ENCODE peak calls at places on chromosomes 12 and 14, in seven cellular contexts. M is K562, H is endothelial cell of umbilical vein, R is right lobe of liver, D is sigmoid colon, E is heart left ventricle, Q is IMR-90. B is an unnamed sample.
A peak's percentile ranks its signal among the peaks of the same experiment; 100 is the strongest.

GRCh38 chr12:120064054-120064940 is 52.3 kb downstream of the RAB35 start:
- DNase-seq in M (no peak), H (no peak), R (no peak), D (no peak), E (no peak), Q (no peak), B (no peak)

GRCh38 chr14:105220699-105221597 is 27.4 kb upstream of the BTBD6 start:
- DNase-seq in M (no peak), H (no peak), R (peak; percentile 54), D (no peak), E (peak; percentile 66), Q (no peak), B (no peak)

GRCh38 chr14:86662334-86662733 is 1132.4 kb downstream of the FLRT2 start:
- DNase-seq in M (no peak), H (no peak), R (no peak), D (no peak), E (no peak), Q (no peak), B (no peak)

GRCh38 chr12:109621271-109621671 is 47.7 kb downstream of the MVK start:
- DNase-seq in M (no peak), H (no peak), R (no peak), D (no peak), E (no peak), Q (no peak), B (no peak)

GRCh38 chr12:111189792-111190191 is 179.1 kb downstream of the PHETA1 start:
- DNase-seq in M (no peak), H (no peak), R (no peak), D (no peak), E (no peak), Q (no peak), B (no peak)

GRCh38 chr12:6684609-6685008 is 4.6 kb downstream of the ZNF384 start:
- DNase-seq in M (peak; percentile 69), H (peak; percentile 32), R (no peak), D (no peak), E (no peak), Q (peak; percentile 16), B (peak; percentile 40)

GRCh38 chr14:92922883-92923743 is at the start of gene CHGA:
- DNase-seq in M (peak; percentile 57), H (peak; percentile 40), R (peak; percentile 49), D (no peak), E (peak; percentile 81), Q (peak; percentile 20), B (peak; percentile 81)

GRCh38 chr14:100679707-100680438 is 46.8 kb upstream of the DLK1 start:
- DNase-seq in M (no peak), H (no peak), R (peak; percentile 60), D (peak; percentile 86), E (peak; percentile 78), Q (peak; percentile 73), B (peak; percentile 87)

GRCh38 chr12:68613209-68613904 is 2.7 kb downstream of the RAP1B start:
- DNase-seq in M (peak; percentile 47), H (no peak), R (no peak), D (no peak), E (no peak), Q (no peak), B (peak; percentile 19)

GRCh38 chr14:73026845-73027542 is at the start of gene ZFYVE1:
- DNase-seq in M (peak; percentile 96), H (peak; percentile 99), R (peak; percentile 98), D (peak; percentile 98), E (peak; percentile 98), Q (peak; percentile 98), B (peak; percentile 99)

GRCh38 chr14:104249706-104250105 is 111.3 kb downstream of the KIF26A start:
- DNase-seq in M (no peak), H (no peak), R (no peak), D (no peak), E (no peak), Q (no peak), B (no peak)

GRCh38 chr14:68297871-68298468 is 478.4 kb downstream of the RAD51B start:
- DNase-seq in M (no peak), H (peak; percentile 58), R (no peak), D (no peak), E (no peak), Q (peak; percentile 38), B (no peak)

GRCh38 chr12:132429122-132429931 is 60.6 kb upstream of the FBRSL1 start:
- DNase-seq in M (no peak), H (no peak), R (no peak), D (no peak), E (no peak), Q (no peak), B (no peak)

GRCh38 chr14:74618078-74618952 is 6.3 kb upstream of the LTBP2 start:
- DNase-seq in M (no peak), H (peak; percentile 83), R (peak; percentile 71), D (no peak), E (no peak), Q (peak; percentile 74), B (peak; percentile 58)

GRCh38 chr12:52428121-52428520 is 6.0 kb downstream of the KRT75 start:
- DNase-seq in M (peak; percentile 20), H (no peak), R (no peak), D (no peak), E (no peak), Q (no peak), B (no peak)

GRCh38 chr12:16763901-16764300 is 157.9 kb upstream of the LMO3 start:
- DNase-seq in M (no peak), H (no peak), R (no peak), D (no peak), E (no peak), Q (no peak), B (no peak)

GRCh38 chr14:69780952-69781351 is 14.0 kb downstream of the SRSF5 start:
- DNase-seq in M (no peak), H (no peak), R (no peak), D (no peak), E (no peak), Q (no peak), B (no peak)

GRCh38 chr14:36905272-36906046 is 243.8 kb downstream of the PAX9 start:
- DNase-seq in M (no peak), H (no peak), R (no peak), D (no peak), E (no peak), Q (no peak), B (no peak)

GRCh38 chr12:107092669-107093546 is 441 bp downstream of the CRY1 start:
- DNase-seq in M (peak; percentile 64), H (peak; percentile 75), R (peak; percentile 48), D (peak; percentile 82), E (no peak), Q (no peak), B (peak; percentile 57)

GRCh38 chr12:65756956-65757511 is 67.2 kb upstream of the HMGA2 start:
- DNase-seq in M (no peak), H (no peak), R (no peak), D (no peak), E (no peak), Q (peak; percentile 16), B (no peak)

GRCh38 chr14:66495214-66496098 is 9.3 kb downstream of the CCDC196 start:
- DNase-seq in M (peak; percentile 73), H (peak; percentile 71), R (no peak), D (peak; percentile 67), E (no peak), Q (peak; percentile 71), B (peak; percentile 67)

DNA sequence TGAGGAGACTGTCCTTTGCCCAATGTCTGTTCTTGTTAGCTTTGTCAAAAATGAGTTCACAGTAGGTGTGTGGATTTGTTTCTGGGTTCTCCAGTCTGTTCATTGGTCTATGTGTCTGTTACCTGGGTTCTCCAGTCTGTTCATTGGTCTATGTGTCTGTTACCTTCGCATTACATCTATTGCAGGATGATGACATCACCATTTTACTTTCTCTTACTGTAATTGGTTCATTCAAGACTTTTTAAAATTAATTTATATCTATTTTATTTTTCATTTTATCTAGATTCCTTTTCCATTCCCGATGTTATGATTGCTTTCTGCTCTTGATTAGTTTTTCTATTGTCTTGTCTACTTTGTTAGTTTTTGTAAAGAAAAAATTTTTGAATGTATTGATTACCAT is 615.5 kb downstream of the SOX5 start:
- DNase-seq in M (no peak), H (no peak), R (no peak), D (no peak), E (no peak), Q (no peak), B (no peak)
- H3K36me3 ChIP-seq in M (no peaks in the 10 kb centered on the region), H (no peaks in the 10 kb centered on the region), R (no peaks in the 10 kb centered on the region), D (no peaks in the 10 kb centered on the region), E (no peaks in the 10 kb centered on the region), Q (no peaks in the 10 kb centered on the region), B (no peaks in the 10 kb centered on the region)

DNA sequence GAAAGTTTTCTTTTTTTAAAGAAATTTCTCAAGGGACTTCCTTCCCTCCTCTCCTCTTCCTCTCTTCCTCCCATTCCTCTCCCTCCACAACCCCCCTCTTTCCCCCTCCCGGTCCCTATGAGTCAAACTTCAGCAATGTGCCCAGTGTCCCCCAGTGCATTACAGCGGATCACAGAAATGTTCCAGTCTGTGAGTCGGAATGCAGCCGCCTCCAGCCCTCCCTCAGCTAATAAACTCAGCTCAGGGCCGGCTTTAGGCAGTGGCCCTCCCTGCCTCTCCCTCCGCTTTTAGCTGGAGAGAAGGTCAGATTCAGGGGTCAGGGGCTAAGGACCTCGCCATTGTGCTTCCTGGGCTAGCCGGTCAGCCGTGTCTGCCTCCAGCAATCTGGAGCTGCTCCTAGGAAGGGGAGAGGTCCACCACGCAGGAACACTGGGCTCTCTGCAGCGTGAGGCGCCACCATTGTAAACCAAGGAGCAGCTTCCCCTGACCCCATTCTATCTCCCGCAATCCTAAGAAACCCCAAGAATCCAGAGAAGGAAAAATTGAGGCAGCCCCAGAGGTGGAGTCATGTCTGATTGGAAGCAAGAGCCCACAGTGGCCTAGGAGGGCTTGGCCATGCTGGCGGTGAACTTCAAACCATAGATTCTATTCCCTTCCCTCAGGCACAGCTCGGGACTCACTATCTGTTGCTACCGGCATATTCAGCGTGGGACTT is 1.1 kb upstream of the HDAC7 start:
- DNase-seq in M (peak; percentile 68), H (peak; percentile 91), R (peak; percentile 55), D (peak; percentile 97), E (peak; percentile 85), Q (peak; percentile 95), B (peak; percentile 88)
- TF ChIP-seq POLR2A in M (no peak), H (peak; percentile 33), R (no peak), D (peak; percentile 54), E (no peak), Q (no peak), B (no peak)

GRCh38 chr14:54223978-54224377 is 172.8 kb upstream of the CDKN3 start:
- DNase-seq in M (no peak), H (no peak), R (no peak), D (no peak), E (no peak), Q (no peak), B (no peak)
- H3K36me3 ChIP-seq in M (no peaks in the 10 kb centered on the region), H (no peaks in the 10 kb centered on the region), R (no peaks in the 10 kb centered on the region), D (no peaks in the 10 kb centered on the region), E (no peaks in the 10 kb centered on the region), Q (no peaks in the 10 kb centered on the region), B (no peaks in the 10 kb centered on the region)

DNA sequence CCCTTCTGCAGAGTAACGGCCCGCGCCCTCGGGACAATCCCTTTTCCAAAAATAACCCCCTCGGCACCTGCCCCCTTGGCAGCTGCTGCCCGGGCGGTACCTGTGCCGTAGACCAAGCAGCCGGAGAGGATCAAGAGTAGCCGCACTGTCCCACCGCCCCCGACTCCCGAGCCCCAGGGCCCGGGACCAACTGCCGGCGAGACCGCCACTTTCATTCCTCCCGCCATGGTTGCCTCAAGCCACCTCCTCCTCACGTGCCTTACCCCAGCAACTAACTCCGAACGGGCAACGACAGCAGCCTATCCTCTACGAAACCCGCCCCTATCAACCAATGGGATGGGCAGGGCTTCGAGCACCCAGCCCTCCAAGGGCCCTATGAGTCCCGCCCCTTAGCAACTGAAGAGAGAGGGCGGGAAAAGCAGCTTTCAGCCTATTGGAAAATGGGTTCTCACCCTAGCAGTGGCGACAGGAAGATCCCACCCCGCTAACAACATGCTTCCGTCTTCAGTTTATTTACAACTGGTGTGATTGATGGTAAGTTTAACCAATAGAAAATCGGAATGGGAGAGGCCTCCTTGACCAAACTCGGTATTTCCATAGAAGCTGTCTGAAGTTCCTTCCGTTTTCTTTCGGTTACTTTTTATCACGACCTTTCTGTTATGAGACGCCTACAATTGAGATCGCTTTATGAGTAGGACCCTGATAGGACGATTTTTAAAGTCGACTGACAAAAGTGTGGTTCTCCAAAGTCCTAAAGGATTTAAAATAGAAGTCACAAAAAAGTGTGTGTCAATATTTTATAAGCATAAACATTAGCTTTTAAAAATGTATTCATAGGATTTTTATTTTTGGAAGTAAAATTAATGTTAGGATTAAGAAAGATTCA is at the start of gene NEMP1:
- DNase-seq in M (peak; percentile 99), H (peak; percentile 100), R (peak; percentile 93), D (peak; percentile 99), E (peak; percentile 94), Q (peak; percentile 100), B (peak; percentile 99)
- TF ChIP-seq POLR2A in M (peak; percentile 94), H (no peak), R (peak; percentile 48), D (peak; percentile 11), E (no peak), Q (peak; percentile 73), B (no peak)

B was measured in testis.